ENCODE peak calls at places on chromosomes 6 and 20, in eight cellular contexts. I is T-cell; K is uterus; E is naive thymus-derived CD8-positive, alpha-beta T cell; B is NCI-H774; C is MCF 10A; L is NCI-H1436 treated with DMSO at 0.1 percent for 48 hours; J is AG20443. N is an unnamed sample.

GRCh38 chr20:39643292-39643691 is 681.1 kb downstream of the DHX35 start:
- DNase-seq in K (no peak), B (no peak), E (no peak), J (no peak), C (no peak), I (no peak), L (no peak), N (no peak)

GRCh38 chr6:7542065-7542877 is 800 bp downstream of the DSP start:
- DNase-seq in E (peak), K (no peak), B (no peak), C (peak), J (peak), L (no peak), I (no peak), N (no peak)

GRCh38 chr20:16821211-16822089 is 73.3 kb downstream of the OTOR start:
- DNase-seq in B (peak), J (peak), C (peak), K (no peak), L (no peak), I (no peak), E (no peak), N (no peak)

GRCh38 chr20:54284928-54285704 is 77.2 kb downstream of the PFDN4 start:
- DNase-seq in K (no peak), C (peak), B (no peak), I (no peak), E (no peak), L (no peak), J (no peak), N (no peak)

GRCh38 chr6:14671261-14671681 is 553.7 kb downstream of the CD83 start:
- DNase-seq in J (peak), L (no peak), E (no peak), I (no peak), K (peak), C (peak), B (no peak), N (no peak)

GRCh38 chr6:148251286-148251685 is 91.4 kb upstream of the SASH1 start:
- DNase-seq in B (no peak), L (no peak), C (peak), K (no peak), J (peak), I (no peak), E (no peak), N (no peak)

GRCh38 chr20:11972478-11972877 is 54.8 kb downstream of the BTBD3 start:
- DNase-seq in B (no peak), L (no peak), E (no peak), C (no peak), J (no peak), K (no peak), I (no peak), N (no peak)

GRCh38 chr20:4633780-4634179 is 87.9 kb upstream of the PRND start:
- DNase-seq in L (no peak), K (no peak), J (peak), I (no peak), E (no peak), C (peak), B (no peak), N (peak)

GRCh38 chr6:157410088-157410487 is 29.1 kb downstream of the ZDHHC14 start:
- DNase-seq in L (no peak), C (no peak), I (no peak), J (peak), B (no peak), E (no peak), K (no peak), N (no peak)

GRCh38 chr6:167932468-167933276 is 64.8 kb upstream of the KIF25 start:
- DNase-seq in L (no peak), K (no peak), J (peak), I (no peak), E (no peak), C (no peak), B (no peak), N (peak)